ENCODE peak calls at places on chromosome 16, in four cellular contexts. One of them, this sample, is unnamed.

GRCh38 chr16:86775401-86775985 is 197.1 kb downstream of the FOXL1 start:
- DNase-seq in right atrium auricular region: no peak
- DNase-seq in lower lobe of right lung: no peak
- DNase-seq in mucosa of gallbladder: no peak
- DNase-seq in this sample: no peak

GRCh38 chr16:54054237-54054780 is 232.3 kb downstream of the IRX3 start:
- DNase-seq in right atrium auricular region: no peak
- DNase-seq in lower lobe of right lung: no peak
- DNase-seq in mucosa of gallbladder: no peak
- DNase-seq in this sample: no peak

GRCh38 chr16:70460737-70461261 is 6.4 kb downstream of the FCSK start:
- DNase-seq in right atrium auricular region: no peak
- DNase-seq in lower lobe of right lung: no peak
- DNase-seq in mucosa of gallbladder: no peak
- DNase-seq in this sample: no peak

GRCh38 chr16:30740364-30741251 is 7.6 kb upstream of the PHKG2 start:
- DNase-seq in right atrium auricular region: peak
- DNase-seq in lower lobe of right lung: peak
- DNase-seq in mucosa of gallbladder: peak
- DNase-seq in this sample: peak

GRCh38 chr16:57815987-57816745 is 13.9 kb upstream of the KIFC3 start:
- DNase-seq in right atrium auricular region: peak
- DNase-seq in lower lobe of right lung: peak
- DNase-seq in mucosa of gallbladder: peak
- DNase-seq in this sample: peak

GRCh38 chr16:84357191-84357651 is 11.1 kb upstream of the ATP2C2 start:
- DNase-seq in right atrium auricular region: no peak
- DNase-seq in lower lobe of right lung: no peak
- DNase-seq in mucosa of gallbladder: no peak
- DNase-seq in this sample: no peak

GRCh38 chr16:89988951-89989350 is 30.3 kb downstream of the DBNDD1 start:
- DNase-seq in right atrium auricular region: no peak
- DNase-seq in lower lobe of right lung: no peak
- DNase-seq in mucosa of gallbladder: no peak
- DNase-seq in this sample: no peak

GRCh38 chr16:75733305-75734141 is 7.2 kb upstream of the CPHXL start:
- DNase-seq in right atrium auricular region: peak
- DNase-seq in lower lobe of right lung: no peak
- DNase-seq in mucosa of gallbladder: peak
- DNase-seq in this sample: no peak

GRCh38 chr16:1343428-1344242 is 8.0 kb downstream of the TSR3 start:
- DNase-seq in right atrium auricular region: no peak
- DNase-seq in lower lobe of right lung: no peak
- DNase-seq in mucosa of gallbladder: no peak
- DNase-seq in this sample: no peak

GRCh38 chr16:51638338-51639135 is 487.5 kb upstream of the SALL1 start:
- DNase-seq in right atrium auricular region: no peak
- DNase-seq in lower lobe of right lung: no peak
- DNase-seq in mucosa of gallbladder: no peak
- DNase-seq in this sample: no peak

GRCh38 chr16:58442547-58442946 is 50.3 kb downstream of the GINS3 start:
- DNase-seq in right atrium auricular region: no peak
- DNase-seq in lower lobe of right lung: no peak
- DNase-seq in mucosa of gallbladder: no peak
- DNase-seq in this sample: no peak

GRCh38 chr16:81587626-81588160 is 143.1 kb downstream of the CMIP start:
- DNase-seq in right atrium auricular region: no peak
- DNase-seq in lower lobe of right lung: no peak
- DNase-seq in mucosa of gallbladder: no peak
- DNase-seq in this sample: no peak

GRCh38 chr16:11205754-11206459 is 50.1 kb downstream of the SOCS1 start:
- DNase-seq in right atrium auricular region: no peak
- DNase-seq in lower lobe of right lung: no peak
- DNase-seq in mucosa of gallbladder: no peak
- DNase-seq in this sample: no peak

GRCh38 chr16:11677451-11677951 is 9.2 kb downstream of the SNN start:
- DNase-seq in right atrium auricular region: no peak
- DNase-seq in lower lobe of right lung: no peak
- DNase-seq in mucosa of gallbladder: no peak
- DNase-seq in this sample: peak

This sample was measured in upper lobe of right lung.